ENCODE peak calls at places on chromosome 13, in eight cellular contexts. Z, S, N, J, K, O, B and M are unnamed samples.
A peak's percentile ranks its signal among the peaks of the same experiment; 100 is the strongest.

GRCh38 chr13:45370922-45371406 is 30.0 kb upstream of the TPT1 start:
- DNase-seq in Z (peak; percentile 44), N (peak; percentile 79), J (peak; percentile 19), O (peak; percentile 40), S (peak; percentile 60), B (peak; percentile 85), K (peak; percentile 87), M (no peak)

GRCh38 chr13:39159971-39160370 is 121.7 kb downstream of the NHLRC3 start:
- DNase-seq in O (no peak), S (no peak), N (no peak), Z (no peak), J (no peak), B (no peak), K (no peak), M (no peak)

GRCh38 chr13:99421271-99421670 is 80.0 kb upstream of the TM9SF2 start:
- DNase-seq in N (no peak), K (no peak), S (no peak), B (no peak), J (no peak), O (no peak), Z (no peak), M (no peak)

GRCh38 chr13:26967119-26968038 is 204.2 kb downstream of the USP12 start:
- DNase-seq in J (no peak), B (peak; percentile 84), O (no peak), Z (no peak), K (no peak), S (no peak), N (no peak), M (no peak)

GRCh38 chr13:100089633-100090032 is 740 bp downstream of the PCCA start:
- DNase-seq in N (no peak), S (peak; percentile 38), J (peak; percentile 4), K (no peak), O (no peak), Z (no peak), B (no peak), M (no peak)

GRCh38 chr13:100388923-100389322 is 199.7 kb downstream of the GGACT start:
- DNase-seq in O (no peak), S (no peak), N (no peak), J (no peak), Z (no peak), B (no peak), K (no peak), M (no peak)

GRCh38 chr13:89584058-89584457 is 1763.4 kb upstream of the MIR17HG start:
- DNase-seq in N (no peak), J (no peak), O (no peak), S (no peak), K (no peak), B (no peak), Z (no peak), M (no peak)

GRCh38 chr13:112171570-112171965 is 104.6 kb downstream of the SOX1 start:
- DNase-seq in O (no peak), S (no peak), B (no peak), Z (no peak), J (no peak), N (no peak), K (no peak), M (no peak)

GRCh38 chr13:74550039-74550438 is 415.8 kb upstream of the KLF12 start:
- DNase-seq in J (no peak), O (no peak), Z (no peak), S (no peak), K (no peak), B (no peak), N (no peak), M (no peak)

GRCh38 chr13:89627991-89628390 is 1719.5 kb upstream of the MIR17HG start:
- DNase-seq in S (peak; percentile 50), J (no peak), N (no peak), O (no peak), Z (no peak), B (no peak), K (no peak), M (peak; percentile 91)

GRCh38 chr13:99058527-99059495 is 80.9 kb upstream of the DOCK9 start:
- DNase-seq in N (no peak), O (no peak), S (no peak), J (no peak), Z (no peak), B (no peak), K (no peak), M (no peak)

GRCh38 chr13:22594041-22594440 is 586.7 kb upstream of the SGCG start:
- DNase-seq in N (no peak), B (no peak), S (no peak), Z (no peak), O (no peak), J (no peak), K (no peak), M (no peak)

GRCh38 chr13:27783111-27783510 is 9.2 kb upstream of the GSX1 start:
- DNase-seq in J (no peak), N (no peak), K (no peak), O (no peak), S (peak; percentile 21), B (no peak), Z (no peak), M (no peak)

GRCh38 chr13:67076378-67076777 is 153.8 kb downstream of the PCDH9 start:
- DNase-seq in Z (no peak), K (no peak), B (no peak), S (no peak), N (no peak), O (no peak), J (no peak), M (no peak)

GRCh38 chr13:58583961-58584360 is 952.4 kb downstream of the PCDH17 start:
- DNase-seq in Z (no peak), S (peak; percentile 1), J (no peak), K (no peak), N (no peak), B (no peak), O (no peak), M (no peak)

GRCh38 chr13:109745060-109745459 is 41.3 kb downstream of the IRS2 start:
- DNase-seq in K (no peak), N (no peak), O (no peak), Z (no peak), J (no peak), B (no peak), S (no peak), M (no peak)

GRCh38 chr13:93881418-93881817 is 598.1 kb downstream of the DCT start:
- DNase-seq in Z (no peak), B (no peak), O (no peak), N (no peak), K (no peak), J (no peak), S (no peak), M (no peak)

GRCh38 chr13:44271915-44272341 is 101.7 kb upstream of the SERP2 start:
- DNase-seq in J (no peak), Z (peak; percentile 7), S (no peak), N (no peak), K (peak; percentile 80), B (peak; percentile 82), O (peak; percentile 32), M (no peak)
- H3K27ac ChIP-seq in J (no peak overlapping the region), Z (peak overlapping the region; percentile 20), S (peak overlapping the region; percentile 71), N (no peak overlapping the region), K (peak overlapping the region; percentile 90), B (peak overlapping the region; percentile 84), O (peak overlapping the region; percentile 79), M (peak overlapping the region; percentile 57)

DNA sequence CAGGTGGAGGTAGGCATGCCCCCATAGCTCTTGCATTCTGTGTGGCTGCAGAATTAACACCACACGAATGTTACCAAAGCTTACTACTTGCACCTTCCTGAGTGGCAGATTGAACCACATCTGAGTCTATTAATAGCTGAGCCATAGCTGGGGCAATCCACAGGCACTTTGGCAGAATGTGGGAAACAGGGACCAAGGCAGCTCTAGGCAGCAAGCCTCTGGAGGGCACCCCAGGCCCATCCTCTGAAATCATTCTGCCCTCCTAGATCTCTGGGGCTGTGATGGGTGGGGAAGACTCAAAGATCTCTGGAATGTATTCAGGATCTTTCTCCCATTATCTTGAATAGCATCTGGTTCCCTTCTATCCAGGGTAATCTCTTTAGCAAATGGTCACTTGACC is 139.3 kb downstream of the TNFRSF19 start:
- DNase-seq in S (peak; percentile 19), K (no peak), N (no peak), J (no peak), Z (no peak), O (no peak), B (no peak), M (no peak)
- H3K27ac ChIP-seq in S (no peak overlapping the region), K (no peak overlapping the region), N (no peak overlapping the region), J (no peak overlapping the region), Z (no peak overlapping the region), O (no peak overlapping the region), B (no peak overlapping the region), M (no peak overlapping the region)

GRCh38 chr13:97448503-97449251 is 14.7 kb downstream of the RAP2A start:
- DNase-seq in J (no peak), K (no peak), O (no peak), S (no peak), N (no peak), B (no peak), Z (no peak), M (no peak)
- H3K27ac ChIP-seq in J (no peak overlapping the region), K (no peak overlapping the region), O (no peak overlapping the region), S (no peak overlapping the region), N (no peak overlapping the region), B (no peak overlapping the region), Z (no peak overlapping the region), M (no peak overlapping the region)

GRCh38 chr13:102701331-102701730 is 6.5 kb upstream of the METTL21C start:
- DNase-seq in O (no peak), J (no peak), B (no peak), K (no peak), N (no peak), Z (no peak), S (no peak), M (no peak)
- H3K27ac ChIP-seq in O (peak overlapping the region; percentile 70), J (no peak overlapping the region), B (peak overlapping the region; percentile 45), K (peak overlapping the region; percentile 78), N (no peak overlapping the region), Z (no peak overlapping the region), S (no peak overlapping the region), M (no peak overlapping the region)

GRCh38 chr13:24232037-24232436 is 71.5 kb downstream of the SPATA13 start:
- DNase-seq in Z (no peak), O (no peak), N (no peak), S (peak; percentile 10), K (no peak), J (no peak), B (no peak), M (no peak)

GRCh38 chr13:24230428-24231072 is 70.0 kb downstream of the SPATA13 start:
- DNase-seq in J (no peak), Z (no peak), S (no peak), N (no peak), O (no peak), B (no peak), K (no peak), M (no peak)

GRCh38 chr13:24232474-24232873 is 72.0 kb downstream of the SPATA13 start:
- DNase-seq in S (no peak), O (no peak), N (no peak), J (no peak), Z (no peak), K (no peak), B (no peak), M (no peak)

GRCh38 chr13:24233351-24233901 is 72.9 kb downstream of the SPATA13 start:
- DNase-seq in B (no peak), Z (no peak), K (no peak), S (no peak), O (no peak), N (no peak), J (no peak), M (no peak)

GRCh38 chr13:24234200-24234915 is 73.8 kb downstream of the SPATA13 start:
- DNase-seq in B (no peak), O (no peak), N (no peak), Z (no peak), J (no peak), K (no peak), S (no peak), M (no peak)
- H3K27ac ChIP-seq in B (no peak overlapping the region), O (peak overlapping the region; percentile 73), N (no peak overlapping the region), Z (no peak overlapping the region), J (no peak overlapping the region), K (no peak overlapping the region), S (no peak overlapping the region), M (no peak overlapping the region)